ENCODE peak calls at places on chromosomes 2 and 18, in six cellular contexts. F is IMR-90, I is neuronal stem cell, V is H1, W is mesenchymal stem cell, X is H9. M is an unnamed sample.

GRCh38 chr2:190999058-190999457 is 14.9 kb downstream of the STAT1 start:
- DNase-seq in X (no peak), V (no peak), F (no peak), I (no peak), W (no peak), M (no peak)

GRCh38 chr18:59743561-59743960 is 46.3 kb upstream of the CCBE1 start:
- DNase-seq in I (no peak), F (peak; percentile 67), V (no peak), X (no peak), W (peak; percentile 15), M (no peak)

GRCh38 chr2:214987261-214987660 is 151.2 kb downstream of the ABCA12 start:
- DNase-seq in F (no peak), X (no peak), I (no peak), V (no peak), W (no peak), M (no peak)

GRCh38 chr2:118014492-118014824 is 588 bp upstream of the CCDC93 start:
- DNase-seq in W (no peak), V (no peak), I (no peak), F (no peak), X (no peak), M (no peak)

GRCh38 chr18:10020176-10020575 is 106.4 kb downstream of the VAPA start:
- DNase-seq in V (no peak), W (peak; percentile 64), F (no peak), I (no peak), X (no peak), M (no peak)

GRCh38 chr18:46104128-46104911 is at the start of gene HAUS1:
- DNase-seq in W (peak; percentile 76), I (peak; percentile 81), V (peak; percentile 70), F (peak; percentile 64), X (peak; percentile 96), M (peak; percentile 97)

GRCh38 chr2:6977786-6978185 is 60.6 kb downstream of the RNF144A start:
- DNase-seq in W (peak; percentile 25), X (no peak), F (no peak), V (no peak), I (no peak), M (no peak)

GRCh38 chr2:100923461-100924020 is 78.5 kb upstream of the RPL31 start:
- DNase-seq in F (no peak), X (no peak), V (no peak), W (no peak), I (no peak), M (no peak)

GRCh38 chr2:32591669-32592463 is 36.0 kb upstream of the TTC27 start:
- DNase-seq in W (peak; percentile 59), X (no peak), V (no peak), F (peak; percentile 43), I (no peak), M (no peak)

GRCh38 chr2:26559044-26559405 is 81.1 kb upstream of the OTOF start:
- DNase-seq in V (no peak), W (no peak), X (no peak), F (no peak), I (no peak), M (no peak)

GRCh38 chr2:181077128-181077709 is 96.8 kb downstream of the UBE2E3 start:
- DNase-seq in F (peak; percentile 62), V (no peak), I (peak; percentile 30), X (no peak), W (peak; percentile 63), M (peak; percentile 65)

GRCh38 chr2:31282634-31283033 is 48.7 kb downstream of the EHD3 start:
- DNase-seq in X (no peak), W (peak; percentile 40), F (no peak), I (no peak), V (no peak), M (no peak)
- H2BK120ac ChIP-seq in X (no peak overlapping the region), W (no peak overlapping the region), F (no peak overlapping the region), I (no peak overlapping the region), V (no peak overlapping the region), M (no peak overlapping the region)

GRCh38 chr2:9952286-9952737 is 819 bp downstream of the GRHL1 start:
- DNase-seq in F (no peak), W (no peak), X (no peak), V (no peak), I (no peak), M (peak; percentile 8)
- H3K18ac ChIP-seq in F (no peak overlapping the region), W (no peak overlapping the region), X (no peak overlapping the region), V (no peak overlapping the region), I (peak overlapping the region; percentile 92), M (no peak overlapping the region)

DNA sequence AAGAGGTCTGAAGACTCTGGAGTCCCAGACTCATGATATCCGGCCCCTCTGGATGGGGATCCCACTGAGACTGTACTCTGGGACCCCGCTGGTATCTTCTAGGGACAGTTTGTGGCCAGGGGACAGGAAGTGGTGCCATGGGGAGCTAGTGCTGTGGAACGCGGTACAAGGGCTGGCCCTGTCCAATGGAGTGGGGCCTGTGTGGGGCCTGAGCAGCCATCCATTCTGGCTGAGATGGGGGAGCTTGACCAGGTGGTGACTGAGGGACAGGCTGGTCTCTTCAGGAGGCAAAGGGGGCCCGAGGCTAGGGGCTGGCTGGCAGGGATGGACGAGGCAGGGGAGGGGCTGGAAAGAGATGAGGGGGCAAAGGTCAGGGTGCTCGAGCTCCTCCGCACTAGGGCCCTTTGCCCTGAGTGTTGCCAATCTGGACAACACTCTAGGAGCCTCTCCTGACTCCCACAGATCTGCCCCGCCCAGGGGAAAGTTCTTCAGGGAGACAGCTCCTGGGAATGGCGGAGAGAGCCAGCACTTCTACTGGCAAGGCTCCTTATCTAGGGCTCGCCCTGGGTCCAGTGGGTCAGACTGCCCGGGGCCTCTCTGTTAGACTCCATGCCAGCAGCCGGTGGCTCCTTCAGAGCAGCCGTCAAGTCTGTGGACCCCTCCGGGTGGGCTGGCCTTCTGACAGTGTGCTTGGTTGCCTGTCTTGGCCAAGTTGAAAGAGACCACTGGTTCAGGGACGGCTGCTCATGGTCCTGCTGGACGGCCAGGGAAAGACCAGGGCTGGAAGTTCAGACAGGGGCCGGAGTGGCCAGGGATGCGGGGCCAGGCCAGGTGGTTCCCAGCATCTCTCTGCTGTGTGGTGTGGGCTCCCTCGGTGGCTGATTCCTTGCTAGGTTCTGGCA is 12.3 kb downstream of the MALL start:
- DNase-seq in I (no peak), F (no peak), X (no peak), V (no peak), W (no peak), M (no peak)
- H2BK120ac ChIP-seq in I (no peak overlapping the region), F (peak overlapping the region; percentile 100), X (no peak overlapping the region), V (no peak overlapping the region), W (peak overlapping the region; percentile 49), M (no peak overlapping the region)

GRCh38 chr2:30434708-30435107 is 12.3 kb upstream of the LCLAT1 start:
- DNase-seq in V (no peak), I (no peak), W (no peak), F (no peak), X (no peak), M (no peak)
- H3K18ac ChIP-seq in V (no peak overlapping the region), I (no peak overlapping the region), W (no peak overlapping the region), F (no peak overlapping the region), X (no peak overlapping the region), M (no peak overlapping the region)

GRCh38 chr2:60553496-60553991 is at the start of gene BCL11A:
- DNase-seq in X (peak; percentile 93), W (peak; percentile 82), I (no peak), V (peak; percentile 71), F (peak; percentile 78), M (peak; percentile 97)
- H2BK120ac ChIP-seq in X (no peak within 1 kb of the TSS), W (no peak within 1 kb of the TSS), I (no peak within 1 kb of the TSS), V (no peak within 1 kb of the TSS), F (no peak within 1 kb of the TSS), M (peak within 1 kb of the TSS; percentile 75)